ENCODE peak calls at places on chromosome 14, in eight cellular contexts. C is central memory CD8-positive, alpha-beta T cell; U is activated CD8-positive, alpha-beta memory T cell treated with anti-CD3 and anti-CD28 coated beads, Interleukin-2, amount 10 ng/mL, durations not matched to agents 7 days and 5 days; Q is activated CD8-positive, alpha-beta T cell treated with anti-CD3 and anti-CD28 coated beads for 36 hours; D is gastroesophageal sphincter; N is activated naive CD8-positive, alpha-beta T cell treated with anti-CD3 and anti-CD28 coated beads, Interleukin-2, amount 10 ng/mL, durations not matched to agents 7 days and 5 days; V is SK-N-SH treated with all-trans-retinoic acid at 6 μM for 48 hours; K is left lung. A is an unnamed sample.

GRCh38 chr14:89406941-89407340 is 10.1 kb downstream of the FOXN3 start:
- ATAC-seq in C (no peak), U (no peak), Q (no peak), D (no peak), N (no peak), V (peak; percentile 50), K (peak; percentile 29), A (no peak)

GRCh38 chr14:103259801-103260628 is 74.0 kb upstream of the EIF5 start:
- ATAC-seq in C (no peak), U (no peak), Q (no peak), D (peak; percentile 31), N (no peak), V (peak; percentile 89), K (peak; percentile 81), A (peak; percentile 28)

GRCh38 chr14:30994681-30995620 is 30.5 kb upstream of the AP4S1 start:
- ATAC-seq in C (no peak), U (no peak), Q (peak; percentile 67), D (no peak), N (no peak), V (peak; percentile 70), K (peak; percentile 18), A (no peak)

GRCh38 chr14:46580941-46581671 is 70.5 kb downstream of the RPL10L start:
- ATAC-seq in C (no peak), U (no peak), Q (no peak), D (no peak), N (no peak), V (peak; percentile 38), K (peak; percentile 31), A (no peak)

GRCh38 chr14:37816135-37816534 is 220.7 kb downstream of the TTC6 start:
- ATAC-seq in C (no peak), U (no peak), Q (no peak), D (no peak), N (no peak), V (no peak), K (no peak), A (no peak)

GRCh38 chr14:24852312-24853060 is 197.5 kb downstream of the STXBP6 start:
- ATAC-seq in C (no peak), U (no peak), Q (no peak), D (no peak), N (no peak), V (no peak), K (no peak), A (no peak)

GRCh38 chr14:72070458-72070857 is 138.2 kb downstream of the RGS6 start:
- ATAC-seq in C (no peak), U (no peak), Q (no peak), D (no peak), N (no peak), V (no peak), K (no peak), A (no peak)

GRCh38 chr14:65042731-65043372 is 56.2 kb downstream of the FNTB start:
- ATAC-seq in C (no peak), U (no peak), Q (no peak), D (no peak), N (no peak), V (no peak), K (peak; percentile 20), A (no peak)

GRCh38 chr14:49692895-49693737 is at the start of gene KLHDC1:
- ATAC-seq in C (peak; percentile 82), U (peak; percentile 77), Q (peak; percentile 70), D (peak; percentile 94), N (peak; percentile 78), V (peak; percentile 77), K (peak; percentile 89), A (peak; percentile 77)

GRCh38 chr14:70935135-70935534 is 27.9 kb downstream of the PCNX1 start:
- ATAC-seq in C (no peak), U (no peak), Q (peak; percentile 3), D (no peak), N (no peak), V (no peak), K (no peak), A (no peak)

GRCh38 chr14:76876076-76876475 is 49.9 kb downstream of the LRRC74A start:
- ATAC-seq in C (no peak), U (peak; percentile 82), Q (peak; percentile 90), D (peak; percentile 81), N (peak; percentile 54), V (peak; percentile 96), K (peak; percentile 97), A (peak; percentile 88)

GRCh38 chr14:103894034-103894722 is 34.1 kb upstream of the TDRD9 start:
- ATAC-seq in C (no peak), U (no peak), Q (no peak), D (no peak), N (no peak), V (no peak), K (no peak), A (no peak)

GRCh38 chr14:70888681-70889175 is 18.5 kb upstream of the PCNX1 start:
- ATAC-seq in C (peak; percentile 68), U (peak; percentile 14), Q (peak; percentile 13), D (peak; percentile 42), N (peak; percentile 41), V (peak; percentile 76), K (peak; percentile 30), A (peak; percentile 27)

GRCh38 chr14:91931478-91932088 is 15.9 kb downstream of the FBLN5 start:
- ATAC-seq in C (no peak), U (no peak), Q (no peak), D (peak; percentile 8), N (no peak), V (no peak), K (no peak), A (no peak)

GRCh38 chr14:50342211-50343080 is 30.3 kb downstream of the DMAC2L start:
- ATAC-seq in C (no peak), U (peak; percentile 76), Q (peak; percentile 29), D (peak; percentile 70), N (peak; percentile 91), V (peak; percentile 92), K (peak; percentile 82), A (peak; percentile 56)

GRCh38 chr14:32986791-32987545 is 48.3 kb downstream of the NPAS3 start:
- ATAC-seq in C (no peak), U (no peak), Q (no peak), D (no peak), N (no peak), V (peak; percentile 86), K (no peak), A (no peak)

GRCh38 chr14:21868442-21869046 is 194.9 kb upstream of the OR4E1 start:
- ATAC-seq in C (peak; percentile 96), U (peak; percentile 92), Q (peak; percentile 90), D (no peak), N (peak; percentile 97), V (peak; percentile 91), K (peak; percentile 95), A (peak; percentile 78)

A was measured in esophagus mucosa.